ENCODE peak calls at places on chromosomes 2 and 18, in four cellular contexts. C, I, X and E are unnamed samples.

GRCh38 chr2:108607706-108608301 is 73.5 kb downstream of the LIMS1 start:
- DNase-seq in I (no peak), C (no peak), X (peak; percentile 62), E (no peak)

GRCh38 chr18:21972281-21972680 is 197.1 kb upstream of the GATA6 start:
- DNase-seq in X (no peak), I (no peak), C (no peak), E (no peak)

GRCh38 chr18:75204978-75205759 is 3.8 kb downstream of the PTGR3 start:
- DNase-seq in X (no peak), I (no peak), C (no peak), E (no peak)

GRCh38 chr2:39550701-39551285 is 113.7 kb upstream of the MAP4K3 start:
- DNase-seq in X (no peak), C (no peak), I (peak; percentile 60), E (no peak)

GRCh38 chr2:156518160-156518559 is 82.0 kb downstream of the GPD2 start:
- DNase-seq in I (no peak), X (no peak), C (no peak), E (no peak)

GRCh38 chr2:118750959-118751565 is 96.4 kb downstream of the EN1 start:
- DNase-seq in X (no peak), C (no peak), I (no peak), E (no peak)

GRCh38 chr2:85800576-85800975 is 46.8 kb downstream of the ATOH8 start:
- DNase-seq in I (no peak), C (no peak), X (no peak), E (no peak)

GRCh38 chr2:174561283-174562275 is 36.0 kb downstream of the WIPF1 start:
- DNase-seq in X (no peak), C (no peak), I (no peak), E (peak; percentile 74)

GRCh38 chr2:22634167-22634566 is 750.8 kb upstream of the KLHL29 start:
- DNase-seq in X (no peak), C (no peak), I (no peak), E (no peak)

GRCh38 chr2:62140785-62141740 is 54.9 kb upstream of the B3GNT2 start:
- DNase-seq in I (no peak), C (peak; percentile 51), X (no peak), E (no peak)

GRCh38 chr18:58117685-58118403 is 73.8 kb downstream of the NEDD4L start:
- DNase-seq in I (peak; percentile 67), X (no peak), C (no peak), E (peak; percentile 52)

GRCh38 chr18:58567453-58568196 is 61.3 kb downstream of the ALPK2 start:
- DNase-seq in I (peak; percentile 87), X (no peak), C (no peak), E (no peak)

GRCh38 chr2:85537600-85538506 is 1.1 kb upstream of the MAT2A start:
- DNase-seq in I (no peak), X (peak; percentile 44), C (peak; percentile 40), E (peak; percentile 72)

GRCh38 chr18:38961880-38962279 is 1396.3 kb upstream of the CELF4 start:
- DNase-seq in C (no peak), I (no peak), X (no peak), E (no peak)

GRCh38 chr2:64768426-64769033 is 114.8 kb upstream of the SERTAD2 start:
- DNase-seq in I (no peak), X (no peak), C (no peak), E (no peak)

GRCh38 chr18:23689616-23690504 is 607 bp downstream of the LAMA3 start:
- DNase-seq in C (peak; percentile 49), I (no peak), X (no peak), E (no peak)

GRCh38 chr2:99524056-99524455 is 34.2 kb upstream of the REV1 start:
- DNase-seq in C (no peak), X (no peak), I (no peak), E (no peak)

GRCh38 chr2:88057437-88057844 is 1.9 kb upstream of the KRCC1 start:
- DNase-seq in X (no peak), I (peak; percentile 38), C (no peak), E (no peak)

GRCh38 chr2:35428548-35428947 is 927.0 kb upstream of the CRIM1 start:
- DNase-seq in X (no peak), C (peak; percentile 25), I (no peak), E (no peak)

GRCh38 chr2:20141806-20142205 is 83.1 kb downstream of the SDC1 start:
- DNase-seq in X (no peak), I (no peak), C (no peak), E (no peak)

GRCh38 chr2:62071126-62071598 is 124.8 kb upstream of the B3GNT2 start:
- DNase-seq in X (no peak), C (no peak), I (no peak), E (no peak)

GRCh38 chr2:218996937-218997336 is 3.7 kb upstream of the CRYBA2 start:
- DNase-seq in C (peak; percentile 27), X (no peak), I (no peak), E (no peak)

GRCh38 chr2:203706403-203706802 is at the start of gene CD28:
- DNase-seq in I (no peak), C (peak; percentile 78), X (peak; percentile 67), E (no peak)

GRCh38 chr2:224646242-224646846 is 61.2 kb upstream of the CUL3 start:
- DNase-seq in X (peak; percentile 63), I (no peak), C (no peak), E (no peak)

GRCh38 chr2:191927991-191928390 is 81.1 kb upstream of the CAVIN2 start:
- DNase-seq in C (no peak), X (no peak), I (no peak), E (no peak)